ENCODE peak calls at places on chromosomes 5 and 9, in ten cellular contexts. Y, L, D, E, I, R, H, K, F and J are unnamed samples.
A peak's percentile ranks its signal among the peaks of the same experiment; 100 is the strongest.

GRCh38 chr5:1054799-1055775 is 46.5 kb downstream of the NKD2 start:
- DNase-seq in Y (no peak), L (no peak), D (no peak), E (no peak), I (no peak), R (no peak), H (no peak), K (no peak), F (no peak), J (no peak)

GRCh38 chr5:136424835-136425694 is 59.7 kb upstream of the TRPC7 start:
- DNase-seq in Y (peak; percentile 47), L (peak; percentile 55), D (no peak), E (peak; percentile 90), I (peak; percentile 61), R (peak; percentile 77), H (peak; percentile 90), K (peak; percentile 61), F (peak; percentile 58), J (peak; percentile 90)

GRCh38 chr5:61245936-61246335 is 83.7 kb upstream of the SMIM15 start:
- DNase-seq in Y (no peak), L (peak; percentile 55), D (no peak), E (no peak), I (no peak), R (no peak), H (no peak), K (no peak), F (no peak), J (no peak)

GRCh38 chr5:68898961-68899471 is 194.8 kb upstream of the SLC30A5 start:
- DNase-seq in Y (peak; percentile 29), L (peak; percentile 87), D (no peak), E (peak; percentile 33), I (peak; percentile 77), R (no peak), H (peak; percentile 13), K (peak; percentile 65), F (no peak), J (peak; percentile 66)

GRCh38 chr9:87567047-87567446 is 69.4 kb downstream of the DAPK1 start:
- DNase-seq in Y (no peak), L (no peak), D (no peak), E (no peak), I (no peak), R (no peak), H (no peak), K (peak; percentile 37), F (no peak), J (no peak)

GRCh38 chr9:6171667-6172066 is 43.9 kb upstream of the IL33 start:
- DNase-seq in Y (no peak), L (no peak), D (no peak), E (no peak), I (no peak), R (no peak), H (no peak), K (no peak), F (no peak), J (no peak)

GRCh38 chr5:3694819-3695218 is 99.2 kb downstream of the IRX1 start:
- DNase-seq in Y (no peak), L (peak; percentile 45), D (no peak), E (no peak), I (peak; percentile 57), R (no peak), H (no peak), K (no peak), F (no peak), J (no peak)

GRCh38 chr9:95605087-95605486 is 88.3 kb upstream of the PTCH1 start:
- DNase-seq in Y (no peak), L (no peak), D (no peak), E (peak; percentile 84), I (no peak), R (no peak), H (no peak), K (no peak), F (no peak), J (no peak)

GRCh38 chr5:97388794-97389193 is 205.7 kb upstream of the RIOK2 start:
- DNase-seq in Y (no peak), L (peak; percentile 65), D (no peak), E (no peak), I (no peak), R (no peak), H (no peak), K (no peak), F (no peak), J (no peak)

DNA sequence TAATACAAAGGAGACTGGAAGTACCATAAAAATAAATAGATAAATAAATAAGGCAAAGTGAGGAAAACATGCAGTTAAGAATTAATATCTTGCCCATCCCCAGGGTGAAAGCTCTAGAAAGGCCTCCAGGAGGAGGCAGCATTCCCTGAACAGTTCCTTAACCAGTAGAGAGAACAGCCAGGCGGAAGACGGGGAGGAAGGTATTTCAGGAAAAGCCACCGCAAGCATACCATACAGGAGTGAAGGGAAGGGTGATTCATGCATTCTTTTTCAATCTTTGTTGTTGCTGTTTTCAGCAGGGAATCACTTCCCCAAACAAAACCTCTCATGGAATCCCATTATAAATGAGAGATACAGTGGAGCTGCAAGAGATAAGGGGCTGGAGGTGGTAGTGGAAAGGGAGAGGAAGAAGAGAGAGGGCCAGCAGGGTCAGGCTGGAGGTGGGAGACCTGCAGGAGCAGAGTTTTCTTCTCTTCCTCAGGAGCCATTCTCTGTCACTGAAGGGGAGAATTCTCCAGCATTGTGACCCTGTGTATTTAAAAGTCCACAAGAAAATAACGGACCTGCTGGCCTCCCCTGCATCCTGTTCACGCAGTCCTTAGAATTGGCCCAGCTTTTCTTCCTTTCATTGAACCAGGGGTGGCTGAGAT is 256.0 kb downstream of the FAM114A2 start:
- DNase-seq in Y (no peak), L (peak; percentile 29), D (no peak), E (peak; percentile 46), I (peak; percentile 42), R (no peak), H (peak; percentile 17), K (peak; percentile 53), F (no peak), J (no peak)
- TF ChIP-seq CTCF in Y (no peak), L (no peak), D (no peak), E (peak; percentile 45), I (peak; percentile 16), R (no peak), H (no peak), K (peak; percentile 18), F (no peak), J (no peak)

GRCh38 chr5:90408571-90409317 is 812 bp downstream of the CETN3 start:
- DNase-seq in Y (no peak), L (peak; percentile 55), D (no peak), E (peak; percentile 16), I (no peak), R (no peak), H (peak; percentile 15), K (no peak), F (no peak), J (peak; percentile 31)

GRCh38 chr5:90406466-90406865 is 3.1 kb downstream of the CETN3 start:
- DNase-seq in Y (no peak), L (peak; percentile 38), D (no peak), E (no peak), I (no peak), R (no peak), H (no peak), K (no peak), F (no peak), J (no peak)

GRCh38 chr5:90410178-90410762 is 714 bp upstream of the CETN3 start:
- DNase-seq in Y (no peak), L (no peak), D (no peak), E (no peak), I (peak; percentile 9), R (no peak), H (peak; percentile 8), K (no peak), F (no peak), J (no peak)

GRCh38 chr5:90409318-90410177 is at the start of gene CETN3:
- DNase-seq in Y (peak; percentile 95), L (peak; percentile 86), D (peak; percentile 93), E (peak; percentile 97), I (peak; percentile 96), R (peak; percentile 94), H (peak; percentile 96), K (peak; percentile 98), F (peak; percentile 84), J (peak; percentile 95)
- TF ChIP-seq CTCF in Y (no peak), L (no peak), D (no peak), E (peak; percentile 20), I (no peak), R (peak; percentile 25), H (no peak), K (no peak), F (peak; percentile 8), J (no peak)

GRCh38 chr5:149667827-149668122 is 62.3 kb upstream of the PPARGC1B start:
- DNase-seq in Y (no peak), L (no peak), D (no peak), E (no peak), I (no peak), R (no peak), H (no peak), K (no peak), F (no peak), J (no peak)
- TF ChIP-seq CTCF in Y (no peak), L (no peak), D (no peak), E (no peak), I (no peak), R (no peak), H (no peak), K (no peak), F (no peak), J (no peak)

GRCh38 chr9:36143242-36143641 is 6.7 kb downstream of the GLIPR2 start:
- DNase-seq in Y (no peak), L (no peak), D (no peak), E (no peak), I (no peak), R (peak; percentile 13), H (no peak), K (no peak), F (no peak), J (no peak)

GRCh38 chr9:36141761-36142160 is 5.2 kb downstream of the GLIPR2 start:
- DNase-seq in Y (no peak), L (no peak), D (no peak), E (no peak), I (no peak), R (no peak), H (no peak), K (no peak), F (no peak), J (no peak)

GRCh38 chr9:36140086-36141084 is 3.9 kb downstream of the GLIPR2 start:
- DNase-seq in Y (no peak), L (no peak), D (no peak), E (no peak), I (no peak), R (peak; percentile 36), H (no peak), K (no peak), F (no peak), J (no peak)

GRCh38 chr9:36142510-36143161 is 6.1 kb downstream of the GLIPR2 start:
- DNase-seq in Y (no peak), L (no peak), D (no peak), E (no peak), I (no peak), R (peak; percentile 39), H (no peak), K (no peak), F (no peak), J (no peak)

DNA sequence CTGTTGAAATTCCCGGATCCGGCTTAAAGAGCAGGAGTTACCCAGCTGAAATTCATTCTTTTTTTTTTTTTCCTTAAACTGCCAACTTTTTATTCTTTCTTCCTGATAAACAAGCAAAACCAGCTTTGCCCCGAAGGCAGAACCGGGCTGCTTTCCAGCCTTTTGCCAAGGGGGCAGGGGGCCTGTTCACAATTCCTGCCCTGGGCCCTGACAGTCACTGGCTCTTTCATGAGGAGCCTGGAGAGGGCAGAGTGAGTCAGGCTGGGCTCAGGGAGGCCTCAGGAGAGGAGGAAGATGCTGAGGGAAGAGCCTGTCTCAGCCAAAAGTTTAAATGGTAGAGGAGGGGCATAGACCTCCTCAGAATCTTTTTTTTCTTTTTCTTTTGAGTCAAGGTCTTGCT is 4.8 kb downstream of the GLIPR2 start:
- DNase-seq in Y (no peak), L (peak; percentile 33), D (peak; percentile 28), E (peak; percentile 56), I (peak; percentile 48), R (no peak), H (no peak), K (peak; percentile 50), F (no peak), J (peak; percentile 50)
- TF ChIP-seq CTCF in Y (peak; percentile 11), L (peak; percentile 23), D (no peak), E (peak; percentile 42), I (peak; percentile 59), R (peak; percentile 36), H (peak; percentile 36), K (peak; percentile 49), F (peak; percentile 24), J (peak; percentile 30)